ENCODE peak calls at places on chromosomes 7 and 10, in five cellular contexts. M, D, U, Q and C are unnamed samples.

GRCh38 chr10:4067552-4068254 is 282.7 kb upstream of the KLF6 start:
- DNase-seq in M (no peak), D (no peak), U (peak; percentile 6), Q (no peak), C (no peak)

GRCh38 chr7:54252256-54253035 is 289.7 kb upstream of the VSTM2A start:
- DNase-seq in M (no peak), D (no peak), U (no peak), Q (no peak), C (no peak)

GRCh38 chr7:134943785-134944400 is 42.4 kb upstream of the AGBL3 start:
- DNase-seq in M (no peak), D (no peak), U (peak; percentile 13), Q (peak; percentile 24), C (no peak)

GRCh38 chr10:49500420-49500819 is 38.5 kb downstream of the ERCC6 start:
- DNase-seq in M (no peak), D (no peak), U (no peak), Q (no peak), C (no peak)

GRCh38 chr10:132037676-132037975 is 28.1 kb upstream of the JAKMIP3 start:
- DNase-seq in M (no peak), D (no peak), U (no peak), Q (no peak), C (no peak)

GRCh38 chr7:101453617-101454016 is 90.9 kb downstream of the COL26A1 start:
- DNase-seq in M (no peak), D (no peak), U (no peak), Q (no peak), C (no peak)

GRCh38 chr10:7409045-7409731 is 1.6 kb downstream of the SFMBT2 start:
- DNase-seq in M (peak; percentile 54), D (peak; percentile 37), U (no peak), Q (no peak), C (peak; percentile 51)

GRCh38 chr10:45518741-45519140 is 144.7 kb downstream of the ALOX5 start:
- DNase-seq in M (no peak), D (no peak), U (no peak), Q (no peak), C (no peak)

GRCh38 chr7:98974205-98974604 is 95.9 kb downstream of the TRRAP start:
- DNase-seq in M (no peak), D (no peak), U (no peak), Q (no peak), C (no peak)

GRCh38 chr7:140672382-140673062 is at the start of gene ADCK2:
- DNase-seq in M (peak; percentile 56), D (peak; percentile 58), U (peak; percentile 63), Q (no peak), C (peak; percentile 66)

GRCh38 chr10:43606323-43607198 is at the start of gene ZNF485:
- DNase-seq in M (peak; percentile 50), D (peak; percentile 40), U (peak; percentile 71), Q (no peak), C (peak; percentile 61)